ENCODE peak calls at places on chromosomes 5 and 9, in six cellular contexts. I is pancreas, N is cardiac muscle cell, E is Peyer's patch, G is stomach, F is GM06990. L is an unnamed sample.

GRCh38 chr9:6944093-6944551 is 186.3 kb downstream of the KDM4C start:
- DNase-seq in I (no peak), N (peak), E (no peak), G (no peak), F (no peak), L (peak)

GRCh38 chr9:124011460-124012301 is at the start of gene LHX2:
- DNase-seq in I (no peak), N (peak), E (no peak), G (peak), F (peak), L (peak)

GRCh38 chr5:109239501-109239900 is 170.3 kb downstream of the PJA2 start:
- DNase-seq in I (no peak), N (peak), E (no peak), G (no peak), F (no peak), L (peak)

GRCh38 chr5:41707853-41708603 is 162.2 kb downstream of the OXCT1 start:
- DNase-seq in I (no peak), N (peak), E (no peak), G (no peak), F (no peak), L (peak)

GRCh38 chr5:149392718-149393117 is 13.6 kb upstream of the IL17B start:
- DNase-seq in I (no peak), N (peak), E (no peak), G (no peak), F (no peak), L (no peak)

GRCh38 chr5:78920604-78921003 is 64.5 kb downstream of the ARSB start:
- DNase-seq in I (no peak), N (peak), E (no peak), G (no peak), F (no peak), L (peak)

GRCh38 chr9:89701221-89701798 is 96.5 kb downstream of the GADD45G start:
- DNase-seq in I (no peak), N (no peak), E (peak), G (no peak), F (peak), L (peak)

GRCh38 chr9:131404987-131405386 is 11.1 kb downstream of the PRRC2B start:
- DNase-seq in I (no peak), N (no peak), E (no peak), G (no peak), F (no peak), L (no peak)

GRCh38 chr9:110141118-110141797 is 66.7 kb downstream of the C9orf152 start:
- DNase-seq in I (peak), N (peak), E (no peak), G (no peak), F (no peak), L (peak)

GRCh38 chr9:81032030-81032572 is 657.2 kb downstream of the TLE1 start:
- DNase-seq in I (no peak), N (peak), E (no peak), G (no peak), F (no peak), L (peak)

GRCh38 chr9:113998114-113998513 is 80.0 kb downstream of the AMBP start:
- DNase-seq in I (peak), N (no peak), E (no peak), G (peak), F (no peak), L (no peak)

GRCh38 chr5:2865856-2866546 is 114.5 kb upstream of the IRX2 start:
- DNase-seq in I (no peak), N (no peak), E (no peak), G (no peak), F (no peak), L (no peak)

GRCh38 chr5:65152131-65152530 is 329.6 kb downstream of the ADAMTS6 start:
- DNase-seq in I (no peak), N (no peak), E (no peak), G (no peak), F (no peak), L (no peak)

GRCh38 chr9:137988701-137989100 is 111.1 kb downstream of the CACNA1B start:
- DNase-seq in I (no peak), N (no peak), E (no peak), G (peak), F (no peak), L (no peak)

DNA sequence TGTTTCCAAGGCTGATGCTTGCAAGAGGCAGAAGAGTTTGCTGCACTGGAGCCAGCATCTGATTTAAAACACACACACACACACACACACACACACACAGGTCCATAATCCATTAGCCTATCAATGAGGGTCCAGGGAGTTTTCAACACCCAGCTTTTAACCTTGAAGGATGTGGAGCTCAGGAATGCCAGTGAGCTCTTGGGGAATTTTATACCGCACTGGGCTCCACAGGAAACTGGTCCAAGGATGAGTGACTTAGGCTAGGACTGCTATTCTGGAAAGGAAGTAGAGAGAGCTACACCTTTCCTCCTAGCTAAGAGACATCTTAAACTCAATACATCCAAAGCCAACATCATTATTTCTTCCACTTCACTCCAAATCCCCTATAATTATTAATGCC is 942 bp upstream of the NRG2 start:
- DNase-seq in I (no peak), N (no peak), E (no peak), G (no peak), F (no peak), L (no peak)
- H3K4me3 ChIP-seq in I (no peak), N (no peak), E (no peak), G (no peak), F (no peak), L (no peak)

GRCh38 chr9:88197016-88197415 is 58.7 kb upstream of the SPATA31C2 start:
- DNase-seq in I (no peak), N (peak), E (no peak), G (no peak), F (no peak), L (no peak)
- H3K4me3 ChIP-seq in I (no peak), N (no peak), E (no peak), G (no peak), F (no peak), L (no peak)

GRCh38 chr5:17114233-17114632 is 103.2 kb upstream of the BASP1 start:
- DNase-seq in I (no peak), N (no peak), E (no peak), G (peak), F (no peak), L (peak)
- H3K4me3 ChIP-seq in I (no peak), N (no peak), E (no peak), G (no peak), F (no peak), L (no peak)

GRCh38 chr5:147189109-147189424 is 45.8 kb upstream of the STK32A start:
- DNase-seq in I (no peak), N (no peak), E (no peak), G (no peak), F (no peak), L (no peak)

GRCh38 chr5:147187163-147187562 is 47.7 kb upstream of the STK32A start:
- DNase-seq in I (no peak), N (no peak), E (no peak), G (no peak), F (no peak), L (no peak)

GRCh38 chr5:147190236-147190815 is 44.5 kb upstream of the STK32A start:
- DNase-seq in I (no peak), N (peak), E (no peak), G (no peak), F (no peak), L (no peak)

GRCh38 chr5:147193123-147193522 is 41.7 kb upstream of the STK32A start:
- DNase-seq in I (no peak), N (no peak), E (no peak), G (no peak), F (no peak), L (no peak)

DNA sequence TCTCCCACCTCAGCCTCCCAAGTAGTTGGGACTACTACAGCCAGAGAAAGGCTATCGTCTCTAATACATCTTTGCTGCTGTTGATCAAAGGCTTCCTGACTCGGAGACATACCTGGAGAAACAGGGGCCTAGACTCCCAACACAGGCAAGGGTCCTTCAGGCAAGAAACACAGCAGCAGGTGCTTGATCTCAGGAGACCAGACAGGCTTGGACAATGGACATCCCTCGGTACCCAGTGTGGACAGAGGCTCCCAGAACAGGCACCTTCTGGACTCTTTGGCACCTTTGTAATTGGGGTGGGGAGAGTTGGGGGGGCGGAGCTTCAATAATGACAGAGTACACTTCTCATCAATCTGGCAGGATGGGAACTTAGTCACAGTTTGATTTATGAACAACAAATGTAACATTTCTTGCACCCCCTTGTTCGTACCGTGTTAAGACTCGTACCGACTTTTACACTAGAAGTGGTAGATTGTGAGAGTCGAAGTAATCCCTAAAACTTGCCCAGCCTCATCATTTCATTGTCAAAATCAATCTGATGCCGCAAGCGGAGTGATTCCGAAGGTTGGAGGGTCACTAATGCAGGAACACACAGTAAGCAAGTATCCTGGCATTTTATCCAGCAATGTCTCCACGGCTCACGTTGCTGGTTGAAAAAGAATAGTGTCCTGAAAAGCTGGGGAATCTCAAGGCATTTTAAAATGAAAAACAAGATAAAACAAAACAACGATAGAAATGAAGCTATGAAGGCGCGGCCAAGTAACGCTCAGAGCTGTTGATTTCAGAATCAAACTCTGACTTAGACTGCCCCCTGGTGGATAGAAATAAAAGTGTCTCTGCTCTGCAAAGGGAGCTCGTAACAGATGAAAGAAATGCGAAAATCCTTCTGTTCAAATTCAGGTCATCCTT is 46.4 kb upstream of the STK32A start:
- DNase-seq in I (peak), N (peak), E (peak), G (peak), F (no peak), L (peak)
- H3K4me3 ChIP-seq in I (no peak), N (no peak), E (no peak), G (peak), F (no peak), L (no peak)

DNA sequence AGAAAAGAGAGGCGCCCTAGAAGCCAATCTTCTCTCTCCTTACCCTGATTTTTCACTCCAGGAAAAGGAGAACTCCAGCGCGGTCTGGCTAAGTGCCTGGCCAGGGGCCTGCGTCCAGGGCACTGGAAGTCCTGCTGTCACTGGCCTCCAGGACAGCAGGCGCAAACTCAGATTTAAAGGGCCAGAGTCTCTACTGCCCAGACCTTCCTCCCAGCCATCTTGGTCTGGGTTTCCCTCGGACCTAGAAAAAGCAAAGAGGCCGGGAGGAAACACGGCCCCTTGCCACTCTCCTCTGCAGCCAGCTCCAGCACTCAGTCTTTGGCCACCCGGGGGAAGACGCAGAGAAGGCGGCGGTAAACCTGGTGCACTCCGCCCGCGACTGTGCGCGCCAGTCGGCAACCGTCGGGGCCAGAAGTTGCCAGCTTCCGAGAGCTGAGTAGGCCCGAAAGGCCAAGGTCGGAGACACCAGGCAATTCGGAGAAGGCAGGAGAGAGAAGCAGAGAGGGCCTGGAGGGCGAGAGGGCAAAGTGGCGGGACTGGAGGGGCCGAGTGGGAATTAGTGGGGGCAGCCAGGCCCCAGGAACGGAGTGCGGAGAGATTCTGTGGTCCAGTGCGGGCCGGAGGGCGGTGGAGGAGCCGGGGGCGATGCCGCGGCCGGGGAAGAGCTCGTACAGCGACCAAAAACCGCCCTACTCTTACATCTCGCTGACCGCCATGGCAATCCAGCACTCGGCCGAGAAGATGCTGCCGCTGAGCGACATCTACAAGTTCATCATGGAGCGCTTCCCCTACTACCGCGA is at the start of gene FOXB2:
- DNase-seq in I (no peak), N (no peak), E (no peak), G (no peak), F (no peak), L (no peak)
- H3K4me3 ChIP-seq in I (peak), N (peak), E (peak), G (peak), F (no peak), L (no peak)

GRCh38 chr9:32783168-32783891 is at the start of gene TMEM215:
- DNase-seq in I (no peak), N (peak), E (no peak), G (no peak), F (no peak), L (no peak)
- H3K4me3 ChIP-seq in I (no peak), N (peak), E (peak), G (peak), F (no peak), L (peak)

DNA sequence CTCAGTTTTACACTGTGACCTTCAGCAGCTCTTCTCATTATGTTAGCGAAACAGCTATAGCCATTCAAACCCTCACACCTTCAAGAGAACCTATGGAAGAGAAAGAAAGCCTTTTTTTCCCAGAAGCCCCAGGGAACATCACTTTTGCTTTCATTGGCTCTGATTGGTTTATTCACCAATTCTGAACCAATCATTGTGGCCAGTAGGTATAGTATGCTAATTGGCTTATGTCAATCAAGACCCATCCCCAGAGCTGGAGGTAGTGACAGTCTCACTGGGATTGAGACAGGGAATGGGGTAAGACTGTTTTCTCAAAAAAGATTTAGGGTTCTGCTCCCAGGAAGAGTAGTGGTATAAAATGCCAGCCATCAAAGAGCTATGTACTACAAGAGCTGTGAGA is 74.1 kb upstream of the FSD1L start:
- DNase-seq in I (no peak), N (no peak), E (no peak), G (no peak), F (no peak), L (no peak)
- H3K4me3 ChIP-seq in I (no peak), N (no peak), E (no peak), G (no peak), F (no peak), L (no peak)

GRCh38 chr5:139295692-139296091 is 2.2 kb downstream of the MATR3 start:
- DNase-seq in I (no peak), N (no peak), E (no peak), G (no peak), F (no peak), L (peak)
- H3K4me3 ChIP-seq in I (peak), N (peak), E (peak), G (peak), F (peak), L (no peak)

GRCh38 chr5:54738118-54738972 is 220.8 kb downstream of the SNX18 start:
- DNase-seq in I (peak), N (peak), E (peak), G (peak), F (no peak), L (no peak)
- H3K4me3 ChIP-seq in I (no peak), N (no peak), E (no peak), G (no peak), F (no peak), L (no peak)